ENCODE peak calls at places on chromosomes 16 and 17, in four cellular contexts. One of them, this sample, is unnamed.

GRCh38 chr16:1825381-1825863 is 1.2 kb downstream of the HAGH start:
- DNase-seq in mucosa of descending colon: no peak
- DNase-seq in mammary epithelial cell: no peak
- DNase-seq in keratinocyte: no peak
- DNase-seq in this sample: no peak

GRCh38 chr16:58026139-58026704 is 668 bp downstream of the MMP15 start:
- DNase-seq in mucosa of descending colon: peak
- DNase-seq in mammary epithelial cell: peak
- DNase-seq in keratinocyte: no peak
- DNase-seq in this sample: no peak

GRCh38 chr17:63431939-63432804 is 13.9 kb downstream of the CYB561 start:
- DNase-seq in mucosa of descending colon: no peak
- DNase-seq in mammary epithelial cell: no peak
- DNase-seq in keratinocyte: no peak
- DNase-seq in this sample: no peak

GRCh38 chr17:8004899-8005298 is 2.5 kb downstream of the GUCY2D start:
- DNase-seq in mucosa of descending colon: no peak
- DNase-seq in mammary epithelial cell: no peak
- DNase-seq in keratinocyte: no peak
- DNase-seq in this sample: no peak

GRCh38 chr16:80694950-80695471 is 109.4 kb downstream of the CDYL2 start:
- DNase-seq in mucosa of descending colon: no peak
- DNase-seq in mammary epithelial cell: no peak
- DNase-seq in keratinocyte: no peak
- DNase-seq in this sample: no peak

GRCh38 chr17:17236295-17237025 is 508 bp downstream of the FLCN start:
- DNase-seq in mucosa of descending colon: no peak
- DNase-seq in mammary epithelial cell: peak
- DNase-seq in keratinocyte: no peak
- DNase-seq in this sample: no peak

GRCh38 chr17:4476017-4476416 is 22.7 kb upstream of the SPNS2 start:
- DNase-seq in mucosa of descending colon: no peak
- DNase-seq in mammary epithelial cell: no peak
- DNase-seq in keratinocyte: no peak
- DNase-seq in this sample: no peak

GRCh38 chr16:14289692-14290340 is 218.7 kb downstream of the MRTFB start:
- DNase-seq in mucosa of descending colon: no peak
- DNase-seq in mammary epithelial cell: no peak
- DNase-seq in keratinocyte: no peak
- DNase-seq in this sample: no peak

GRCh38 chr17:13619462-13619861 is 17.7 kb upstream of the HS3ST3A1 start:
- DNase-seq in mucosa of descending colon: no peak
- DNase-seq in mammary epithelial cell: no peak
- DNase-seq in keratinocyte: no peak
- DNase-seq in this sample: no peak

GRCh38 chr16:56848056-56848936 is 16.7 kb upstream of the SLC12A3 start:
- DNase-seq in mucosa of descending colon: no peak
- DNase-seq in mammary epithelial cell: peak
- DNase-seq in keratinocyte: no peak
- DNase-seq in this sample: peak

GRCh38 chr17:45414997-45415881 is 17.4 kb downstream of the ARHGAP27 start:
- DNase-seq in mucosa of descending colon: peak
- DNase-seq in mammary epithelial cell: no peak
- DNase-seq in keratinocyte: no peak
- DNase-seq in this sample: no peak

GRCh38 chr16:84455031-84455430 is 49.4 kb downstream of the MEAK7 start:
- DNase-seq in mucosa of descending colon: no peak
- DNase-seq in mammary epithelial cell: no peak
- DNase-seq in keratinocyte: no peak
- DNase-seq in this sample: no peak

GRCh38 chr17:20008242-20009051 is 712 bp upstream of the SPECC1 start:
- DNase-seq in mucosa of descending colon: peak
- DNase-seq in mammary epithelial cell: peak
- DNase-seq in keratinocyte: no peak
- DNase-seq in this sample: no peak

GRCh38 chr16:85393674-85394510 is 219.2 kb upstream of the GSE1 start:
- DNase-seq in mucosa of descending colon: peak
- DNase-seq in mammary epithelial cell: no peak
- DNase-seq in keratinocyte: no peak
- DNase-seq in this sample: no peak

GRCh38 chr16:86557587-86557986 is 2.6 kb upstream of the MTHFSD start:
- DNase-seq in mucosa of descending colon: no peak
- DNase-seq in mammary epithelial cell: no peak
- DNase-seq in keratinocyte: no peak
- DNase-seq in this sample: no peak

GRCh38 chr16:86554599-86554916 is 477 bp downstream of the MTHFSD start:
- DNase-seq in mucosa of descending colon: no peak
- DNase-seq in mammary epithelial cell: no peak
- DNase-seq in keratinocyte: no peak
- DNase-seq in this sample: no peak

GRCh38 chr16:86554917-86555762 is at the start of gene MTHFSD:
- DNase-seq in mucosa of descending colon: peak
- DNase-seq in mammary epithelial cell: peak
- DNase-seq in keratinocyte: peak
- DNase-seq in this sample: no peak

GRCh38 chr16:86556576-86556975 is 1.5 kb upstream of the MTHFSD start:
- DNase-seq in mucosa of descending colon: no peak
- DNase-seq in mammary epithelial cell: no peak
- DNase-seq in keratinocyte: no peak
- DNase-seq in this sample: no peak

GRCh38 chr16:86555763-86556130 is 712 bp upstream of the MTHFSD start:
- DNase-seq in mucosa of descending colon: no peak
- DNase-seq in mammary epithelial cell: no peak
- DNase-seq in keratinocyte: no peak
- DNase-seq in this sample: no peak
- TF ChIP-seq CTCF in mucosa of descending colon: no peak
- TF ChIP-seq CTCF in mammary epithelial cell: no peak
- TF ChIP-seq CTCF in keratinocyte: no peak
- TF ChIP-seq CTCF in this sample: no peak

GRCh38 chr17:43025290-43025657 is 243 bp downstream of the RND2 start:
- DNase-seq in mucosa of descending colon: peak
- DNase-seq in mammary epithelial cell: no peak
- DNase-seq in keratinocyte: no peak
- DNase-seq in this sample: no peak
- H3K4me3 ChIP-seq in mucosa of descending colon: no peak
- H3K4me3 ChIP-seq in mammary epithelial cell: peak
- H3K4me3 ChIP-seq in keratinocyte: no peak
- H3K4me3 ChIP-seq in this sample: peak

GRCh38 chr17:76670020-76670707 is 26.6 kb upstream of the ST6GALNAC1 start:
- DNase-seq in mucosa of descending colon: no peak
- DNase-seq in mammary epithelial cell: no peak
- DNase-seq in keratinocyte: no peak
- DNase-seq in this sample: no peak

GRCh38 chr17:76672270-76672851 is 28.8 kb upstream of the ST6GALNAC1 start:
- DNase-seq in mucosa of descending colon: no peak
- DNase-seq in mammary epithelial cell: no peak
- DNase-seq in keratinocyte: no peak
- DNase-seq in this sample: no peak

GRCh38 chr17:76670708-76671122 is 27.2 kb upstream of the ST6GALNAC1 start:
- DNase-seq in mucosa of descending colon: no peak
- DNase-seq in mammary epithelial cell: no peak
- DNase-seq in keratinocyte: no peak
- DNase-seq in this sample: no peak

GRCh38 chr17:76671912-76672262 is 28.3 kb upstream of the ST6GALNAC1 start:
- DNase-seq in mucosa of descending colon: no peak
- DNase-seq in mammary epithelial cell: no peak
- DNase-seq in keratinocyte: no peak
- DNase-seq in this sample: no peak

GRCh38 chr17:76671123-76671911 is 27.8 kb upstream of the ST6GALNAC1 start:
- DNase-seq in mucosa of descending colon: peak
- DNase-seq in mammary epithelial cell: peak
- DNase-seq in keratinocyte: peak
- DNase-seq in this sample: peak
- TF ChIP-seq CTCF in mucosa of descending colon: peak
- TF ChIP-seq CTCF in mammary epithelial cell: no peak
- TF ChIP-seq CTCF in keratinocyte: no peak
- TF ChIP-seq CTCF in this sample: no peak

GRCh38 chr16:50692999-50693781 is at the start of gene NOD2:
- DNase-seq in mucosa of descending colon: peak
- DNase-seq in mammary epithelial cell: no peak
- DNase-seq in keratinocyte: no peak
- DNase-seq in this sample: no peak
- H3K4me3 ChIP-seq in mucosa of descending colon: no peak
- H3K4me3 ChIP-seq in mammary epithelial cell: peak
- H3K4me3 ChIP-seq in keratinocyte: peak
- H3K4me3 ChIP-seq in this sample: peak

This sample was measured in epithelial cell of proximal tubule.